ENCODE peak calls at places on chromosomes 6 and 20, in nine cellular contexts. Y is cardiac muscle cell, J is ascending aorta, U is uterus, P is upper lobe of left lung, A is Peyer's patch, B is prostate gland, O is IMR-90, D is AG04450. T is an unnamed sample.
A peak's percentile ranks its signal among the peaks of the same experiment; 100 is the strongest.

GRCh38 chr6:36135053-36135731 is 4.9 kb downstream of the MAPK13 start:
- DNase-seq in Y (no peak), J (no peak), U (no peak), P (no peak), A (no peak), B (no peak), O (no peak), D (no peak), T (no peak)

GRCh38 chr6:130720076-130720475 is 107.1 kb upstream of the SMLR1 start:
- DNase-seq in Y (no peak), J (no peak), U (no peak), P (no peak), A (no peak), B (no peak), O (no peak), D (no peak), T (no peak)

GRCh38 chr6:134138226-134138975 is 86.0 kb upstream of the SLC2A12 start:
- DNase-seq in Y (peak; percentile 44), J (no peak), U (no peak), P (no peak), A (no peak), B (no peak), O (peak; percentile 55), D (no peak), T (no peak)

GRCh38 chr20:32278199-32278643 is 770 bp downstream of the KIF3B start:
- DNase-seq in Y (peak; percentile 25), J (no peak), U (no peak), P (no peak), A (peak; percentile 63), B (no peak), O (peak; percentile 17), D (no peak), T (no peak)

GRCh38 chr20:61982240-61982950 is 83.3 kb downstream of the TAF4 start:
- DNase-seq in Y (no peak), J (no peak), U (no peak), P (no peak), A (no peak), B (no peak), O (no peak), D (no peak), T (no peak)

GRCh38 chr6:89145962-89146747 is at the start of gene PM20D2:
- DNase-seq in Y (peak; percentile 51), J (no peak), U (peak; percentile 52), P (peak; percentile 80), A (peak; percentile 83), B (peak; percentile 60), O (peak; percentile 20), D (no peak), T (no peak)

GRCh38 chr6:73231986-73232391 is 6.7 kb upstream of the KHDC1L start:
- DNase-seq in Y (no peak), J (no peak), U (no peak), P (no peak), A (no peak), B (no peak), O (no peak), D (no peak), T (no peak)

GRCh38 chr6:157767757-157768156 is 55.3 kb upstream of the SNX9 start:
- DNase-seq in Y (no peak), J (no peak), U (no peak), P (no peak), A (no peak), B (no peak), O (no peak), D (no peak), T (no peak)

GRCh38 chr6:49052901-49053300 is 410.2 kb downstream of the MMUT start:
- DNase-seq in Y (peak; percentile 18), J (no peak), U (no peak), P (no peak), A (no peak), B (no peak), O (no peak), D (no peak), T (no peak)

GRCh38 chr6:158028876-158029275 is 47.2 kb downstream of the SYNJ2 start:
- DNase-seq in Y (no peak), J (no peak), U (no peak), P (no peak), A (no peak), B (no peak), O (no peak), D (no peak), T (no peak)

GRCh38 chr6:19691465-19692167 is 145.6 kb upstream of the ID4 start:
- DNase-seq in Y (peak; percentile 29), J (no peak), U (no peak), P (no peak), A (no peak), B (no peak), O (no peak), D (no peak), T (no peak)
- H3K4me3 ChIP-seq in Y (peak overlapping the region; percentile 29), J (peak overlapping the region; percentile 75), U (peak overlapping the region; percentile 44), P (no peak overlapping the region), A (no peak overlapping the region), B (peak overlapping the region; percentile 19), O (peak overlapping the region; percentile 31), D (peak overlapping the region; percentile 52), T (no peak overlapping the region)

DNA sequence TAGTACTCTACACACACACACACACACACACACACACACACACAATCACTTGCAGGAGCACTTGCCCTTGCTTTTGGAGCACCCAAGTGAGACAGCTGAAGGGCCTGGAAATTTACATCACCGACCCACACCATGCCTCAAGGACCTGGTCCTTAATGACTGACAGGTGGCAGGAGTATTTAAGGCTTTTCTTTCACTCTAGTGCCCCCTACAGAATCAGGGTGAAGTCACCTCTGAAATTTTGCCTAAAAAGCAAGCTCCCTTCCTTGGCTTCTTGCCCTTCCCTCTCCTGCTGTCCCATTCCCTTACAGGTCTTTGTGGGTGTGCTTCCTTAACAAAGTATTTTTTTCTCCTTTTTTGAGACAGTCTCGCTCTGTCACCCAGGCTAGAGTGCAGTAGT is 353.5 kb upstream of the IRAK1BP1 start:
- DNase-seq in Y (no peak), J (no peak), U (no peak), P (no peak), A (no peak), B (no peak), O (no peak), D (no peak), T (no peak)
- TF ChIP-seq CTCF in Y (no peak), J (no peak), U (no peak), P (no peak), A (no peak), B (no peak), O (no peak), D (no peak), T (no peak)

GRCh38 chr6:52305385-52305784 is 20.8 kb upstream of the MCM3 start:
- DNase-seq in Y (no peak), J (no peak), U (no peak), P (no peak), A (no peak), B (no peak), O (no peak), D (no peak), T (no peak)
- H3K4me3 ChIP-seq in Y (no peak overlapping the region), J (peak overlapping the region; percentile 35), U (no peak overlapping the region), P (no peak overlapping the region), A (no peak overlapping the region), B (no peak overlapping the region), O (no peak overlapping the region), D (no peak overlapping the region), T (no peak overlapping the region)

GRCh38 chr6:108497883-108498282 is 62.8 kb upstream of the FOXO3 start:
- DNase-seq in Y (peak; percentile 70), J (no peak), U (no peak), P (no peak), A (peak; percentile 48), B (no peak), O (peak; percentile 35), D (no peak), T (no peak)
- TF ChIP-seq CTCF in Y (peak; percentile 68), J (no peak), U (no peak), P (no peak), A (peak; percentile 50), B (no peak), O (peak; percentile 40), D (peak; percentile 61), T (peak; percentile 32)